ENCODE peak calls at places on chromosomes 16 and 17, in nine cellular contexts. R, O, I, Y, V, B, W, K and J are unnamed samples.

GRCh38 chr17:31147507-31148202 is 52.9 kb downstream of the NF1 start:
- DNase-seq in B (no peak), I (no peak), V (no peak), Y (peak), W (no peak), O (no peak), K (no peak), R (no peak), J (no peak)

GRCh38 chr16:11781773-11782172 is 15.3 kb downstream of the ZC3H7A start:
- DNase-seq in O (no peak), W (no peak), R (no peak), K (no peak), B (no peak), I (no peak), V (no peak), Y (no peak), J (no peak)

GRCh38 chr17:19664136-19664820 is 15.7 kb downstream of the ALDH3A2 start:
- DNase-seq in K (no peak), W (no peak), I (peak), V (no peak), Y (no peak), O (no peak), R (no peak), B (peak), J (no peak)

GRCh38 chr17:47935961-47936360 is 5.4 kb upstream of the PNPO start:
- DNase-seq in O (no peak), R (peak), V (peak), K (no peak), B (no peak), W (no peak), Y (no peak), I (no peak), J (peak)

GRCh38 chr17:9684955-9685621 is 39.8 kb downstream of the USP43 start:
- DNase-seq in V (no peak), R (no peak), Y (no peak), K (no peak), B (no peak), I (no peak), O (no peak), W (no peak), J (peak)

GRCh38 chr16:67594956-67595355 is 32.6 kb downstream of the CTCF start:
- DNase-seq in Y (no peak), R (no peak), V (no peak), O (no peak), I (no peak), K (no peak), B (no peak), W (no peak), J (no peak)

GRCh38 chr16:30786936-30787612 is at the start of gene ZNF629:
- DNase-seq in O (peak), W (no peak), V (peak), B (peak), Y (peak), R (peak), K (peak), I (peak), J (peak)

GRCh38 chr17:8909621-8910292 is 42.3 kb upstream of the PIK3R6 start:
- DNase-seq in W (peak), K (no peak), B (no peak), O (no peak), V (no peak), R (no peak), I (no peak), Y (no peak), J (no peak)

GRCh38 chr17:29588561-29589411 is 662 bp downstream of the GIT1 start:
- DNase-seq in K (no peak), O (no peak), W (no peak), Y (peak), I (no peak), R (no peak), V (peak), B (peak), J (peak)

GRCh38 chr17:48588074-48588415 is 2.0 kb downstream of the HOXB3 start:
- DNase-seq in Y (no peak), K (no peak), I (no peak), V (no peak), W (no peak), R (no peak), O (no peak), B (no peak), J (no peak)

GRCh38 chr17:38454528-38454927 is 26.3 kb downstream of the ARHGAP23 start:
- DNase-seq in V (peak), W (no peak), B (no peak), I (peak), K (peak), Y (no peak), O (peak), R (peak), J (peak)

GRCh38 chr17:41793749-41794602 is 7.5 kb upstream of the JUP start:
- DNase-seq in K (no peak), B (peak), O (no peak), I (no peak), W (no peak), Y (no peak), V (no peak), R (no peak), J (no peak)

GRCh38 chr16:9136596-9136995 is 45.2 kb downstream of the HAPSTR1 start:
- DNase-seq in B (no peak), O (no peak), W (no peak), R (no peak), V (no peak), Y (no peak), K (peak), I (no peak), J (no peak)

GRCh38 chr17:82909322-82909904 is 69.6 kb upstream of the ZNF750 start:
- DNase-seq in K (no peak), Y (no peak), W (no peak), R (no peak), V (no peak), B (no peak), I (peak), O (no peak), J (no peak)

GRCh38 chr17:53950858-53951250 is 128.1 kb downstream of the KIF2B start:
- DNase-seq in R (no peak), V (no peak), W (no peak), I (no peak), O (no peak), Y (no peak), B (no peak), K (no peak), J (no peak)

GRCh38 chr17:53948323-53948722 is 125.6 kb downstream of the KIF2B start:
- DNase-seq in V (no peak), O (no peak), R (no peak), B (no peak), I (no peak), K (no peak), W (no peak), Y (no peak), J (no peak)

GRCh38 chr17:53949473-53950090 is 126.9 kb downstream of the KIF2B start:
- DNase-seq in K (no peak), B (no peak), W (no peak), V (no peak), Y (no peak), I (no peak), R (no peak), O (no peak), J (no peak)

GRCh38 chr17:53950207-53950857 is 127.6 kb downstream of the KIF2B start:
- DNase-seq in O (no peak), K (no peak), V (no peak), W (no peak), R (no peak), B (peak), I (no peak), Y (peak), J (peak)
- TF ChIP-seq POLR2A in O (no peak), K (no peak), V (no peak), W (no peak), R (no peak), B (no peak), I (no peak), Y (no peak), J (no peak)

DNA sequence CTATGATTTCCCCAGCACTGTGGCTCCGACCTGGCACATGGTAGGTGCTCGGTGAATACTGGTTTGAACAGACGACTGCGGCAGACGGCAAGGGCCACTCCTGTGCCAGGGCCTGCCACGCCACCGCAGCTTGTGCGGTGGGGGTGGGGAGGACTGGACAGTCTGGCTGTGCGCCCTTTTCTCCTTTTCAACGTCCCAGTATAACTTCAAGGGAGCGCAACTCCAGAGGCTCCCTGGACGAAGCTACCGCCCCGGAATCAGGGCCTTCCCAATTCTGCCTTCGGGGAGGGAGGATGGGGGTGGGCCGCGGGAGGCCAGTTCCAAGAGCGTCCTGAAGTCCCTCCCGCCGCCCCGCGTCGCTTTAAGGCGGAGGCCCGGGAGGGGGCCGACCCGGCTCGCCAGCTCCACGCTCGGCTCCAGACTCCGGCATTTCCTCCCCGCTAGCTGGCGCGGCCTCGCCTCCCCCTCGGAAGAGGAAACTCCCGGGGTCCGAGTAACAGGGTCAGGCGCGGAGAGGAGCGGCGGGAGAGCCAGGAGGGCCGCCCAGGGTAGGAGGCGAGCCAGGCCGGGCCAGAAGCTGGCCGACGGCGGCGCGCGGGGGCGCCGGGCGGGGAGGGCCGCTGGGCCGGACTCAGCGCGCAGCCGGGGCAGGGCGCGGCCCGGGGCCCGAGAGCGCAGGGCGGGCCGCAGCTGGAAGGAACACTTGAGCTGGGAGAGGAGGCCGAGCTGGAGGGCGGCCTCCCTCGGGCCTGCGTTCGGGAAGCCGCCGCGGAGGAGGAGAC is at the start of gene ITPRIPL2:
- DNase-seq in Y (peak), V (peak), B (peak), K (peak), I (peak), W (no peak), O (peak), R (peak), J (no peak)
- TF ChIP-seq POLR2A in Y (no peak), V (peak), B (no peak), K (peak), I (no peak), W (no peak), O (peak), R (peak), J (peak)

GRCh38 chr17:64653325-64653984 is 8.7 kb downstream of the SMURF2 start:
- DNase-seq in K (no peak), I (no peak), V (no peak), B (no peak), Y (peak), O (no peak), R (no peak), W (no peak), J (no peak)

GRCh38 chr17:64653985-64654355 is 8.1 kb downstream of the SMURF2 start:
- DNase-seq in W (no peak), O (no peak), I (no peak), R (no peak), V (no peak), K (no peak), Y (no peak), B (no peak), J (no peak)

GRCh38 chr17:64647817-64648216 is 14.3 kb downstream of the SMURF2 start:
- DNase-seq in R (no peak), V (no peak), Y (no peak), I (no peak), K (no peak), W (no peak), O (no peak), B (no peak), J (no peak)

GRCh38 chr17:64651889-64652288 is 10.2 kb downstream of the SMURF2 start:
- DNase-seq in B (no peak), O (no peak), K (no peak), W (no peak), R (no peak), V (no peak), I (no peak), Y (no peak), J (no peak)

DNA sequence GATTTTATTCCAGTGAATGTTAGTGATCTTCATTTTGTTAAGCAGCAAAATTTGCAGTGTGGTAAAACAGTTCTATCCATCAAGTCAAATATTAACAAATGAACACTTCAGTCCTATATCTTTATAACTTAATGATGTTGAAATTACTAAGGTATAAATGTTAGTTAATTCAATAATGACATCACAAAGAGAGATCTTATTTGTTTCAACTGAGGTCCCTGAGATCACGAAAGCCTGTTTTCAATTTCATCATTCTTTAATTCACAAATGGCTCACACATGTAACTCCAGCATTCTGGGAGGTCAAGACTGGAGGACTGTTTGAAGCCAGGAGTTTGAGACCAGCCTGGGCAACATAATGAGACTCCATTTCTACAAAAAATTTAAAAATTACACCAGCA is 13.9 kb downstream of the SMURF2 start:
- DNase-seq in O (no peak), K (no peak), Y (no peak), W (no peak), R (no peak), V (no peak), I (no peak), B (no peak), J (no peak)
- TF ChIP-seq POLR2A in O (no peak), K (no peak), Y (no peak), W (no peak), R (no peak), V (no peak), I (no peak), B (no peak), J (no peak)

GRCh38 chr16:85553436-85554113 is 59.5 kb upstream of the GSE1 start:
- DNase-seq in K (no peak), Y (peak), R (peak), B (peak), O (no peak), V (peak), W (no peak), I (peak), J (peak)
- TF ChIP-seq POLR2A in K (no peak), Y (peak), R (peak), B (no peak), O (no peak), V (peak), W (no peak), I (no peak), J (peak)

GRCh38 chr16:46887524-46887854 is 3.3 kb downstream of the GPT2 start:
- DNase-seq in B (no peak), Y (no peak), V (no peak), O (no peak), K (no peak), R (no peak), I (peak), W (no peak), J (no peak)
- TF ChIP-seq POLR2A in B (no peak), Y (no peak), V (no peak), O (no peak), K (no peak), R (no peak), I (no peak), W (no peak), J (no peak)

GRCh38 chr16:802914-803750 is 2.6 kb upstream of the GNG13 start:
- DNase-seq in R (no peak), V (no peak), I (no peak), Y (no peak), W (no peak), K (no peak), O (no peak), B (no peak), J (no peak)

GRCh38 chr16:803751-804075 is 3.2 kb upstream of the GNG13 start:
- DNase-seq in O (no peak), R (no peak), I (no peak), Y (no peak), W (no peak), K (no peak), B (no peak), V (no peak), J (no peak)

GRCh38 chr16:801584-802363 is 1.2 kb upstream of the GNG13 start:
- DNase-seq in W (no peak), R (no peak), V (no peak), B (no peak), K (no peak), O (no peak), Y (no peak), I (no peak), J (no peak)

GRCh38 chr16:800834-801488 is 427 bp upstream of the GNG13 start:
- DNase-seq in R (no peak), O (no peak), W (no peak), Y (no peak), V (no peak), K (no peak), B (no peak), I (no peak), J (no peak)

GRCh38 chr16:802461-802860 is 1.9 kb upstream of the GNG13 start:
- DNase-seq in I (no peak), O (no peak), K (no peak), V (no peak), B (no peak), W (no peak), R (no peak), Y (no peak), J (no peak)
- TF ChIP-seq POLR2A in I (no peak), O (no peak), K (no peak), V (no peak), B (no peak), W (no peak), R (no peak), Y (no peak), J (no peak)

GRCh38 chr16:28822520-28823290 is at the start of gene ATXN2L:
- DNase-seq in Y (peak), V (peak), I (peak), K (peak), W (no peak), R (peak), O (peak), B (peak), J (peak)

GRCh38 chr16:28824548-28824973 is 1.8 kb downstream of the ATXN2L start:
- DNase-seq in O (no peak), W (no peak), I (no peak), K (no peak), Y (no peak), B (no peak), R (no peak), V (no peak), J (no peak)

GRCh38 chr16:28821874-28822519 is 802 bp upstream of the ATXN2L start:
- DNase-seq in V (no peak), I (no peak), O (no peak), R (no peak), K (no peak), Y (peak), W (no peak), B (no peak), J (no peak)

GRCh38 chr16:28823291-28823718 is 506 bp downstream of the ATXN2L start:
- DNase-seq in W (no peak), V (no peak), B (no peak), O (no peak), R (no peak), Y (no peak), K (no peak), I (no peak), J (no peak)

DNA sequence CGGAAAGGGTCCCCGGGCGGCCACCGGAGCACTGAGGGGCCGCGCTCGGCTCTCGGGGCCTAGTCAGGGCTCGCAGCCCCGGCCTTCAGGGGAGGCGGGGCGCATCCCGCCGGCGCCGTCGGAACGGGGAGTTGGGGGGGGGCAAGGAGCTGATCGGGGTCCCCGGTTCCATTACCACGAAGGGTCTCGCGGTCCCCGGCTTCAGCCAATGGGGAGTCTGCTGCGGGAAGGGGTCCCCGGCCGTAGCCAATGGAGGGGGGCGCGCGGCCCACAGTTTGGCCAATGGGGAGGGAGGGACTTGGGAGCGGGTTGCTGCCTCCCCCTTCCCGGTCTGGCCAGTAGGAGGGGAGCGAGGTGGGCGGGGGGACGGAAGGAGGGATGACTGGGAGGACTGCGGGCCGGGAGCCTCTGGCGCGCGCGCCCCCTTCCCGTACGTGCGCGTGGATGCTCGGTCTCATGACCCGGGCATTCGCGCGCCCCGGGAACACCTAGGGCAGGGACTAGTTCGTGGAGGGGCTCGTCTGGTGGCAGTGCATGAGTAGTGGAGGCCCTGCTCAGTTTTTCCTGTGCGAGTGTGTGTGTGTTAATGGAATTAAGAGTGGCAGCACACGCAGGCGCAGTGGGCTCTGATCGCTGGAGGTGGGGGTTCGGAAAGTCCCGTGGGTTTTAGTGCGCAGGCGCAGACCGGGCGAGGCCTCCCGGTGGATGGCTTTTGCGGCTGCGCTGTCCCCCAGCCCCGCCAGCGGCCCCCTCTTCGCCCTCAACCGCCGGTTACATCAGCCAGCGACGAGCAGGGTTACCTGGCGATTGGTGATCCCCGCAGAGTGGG is 1.1 kb downstream of the ATXN2L start:
- DNase-seq in Y (peak), I (peak), R (peak), V (peak), B (peak), K (peak), O (peak), W (no peak), J (peak)
- TF ChIP-seq POLR2A in Y (peak), I (no peak), R (peak), V (peak), B (peak), K (peak), O (peak), W (no peak), J (peak)